ENCODE peak calls at places on chromosomes 13 and 19, in five cellular contexts. B, G, W, C and S are unnamed samples.
A peak's percentile ranks its signal among the peaks of the same experiment; 100 is the strongest.

GRCh38 chr13:48978942-48979601 is 3.4 kb downstream of the FNDC3A start:
- DNase-seq in B (no peak), G (no peak), W (no peak), C (peak; percentile 1), S (no peak)

GRCh38 chr19:33821871-33822270 is 25.2 kb downstream of the KCTD15 start:
- DNase-seq in B (no peak), G (no peak), W (no peak), C (no peak), S (no peak)

GRCh38 chr13:70490320-70490935 is 382.2 kb upstream of the KLHL1 start:
- DNase-seq in B (no peak), G (no peak), W (no peak), C (no peak), S (no peak)

GRCh38 chr13:44719857-44720671 is 143.9 kb upstream of the TSC22D1 start:
- DNase-seq in B (no peak), G (no peak), W (peak; percentile 32), C (no peak), S (no peak)

GRCh38 chr19:16252459-16253205 is 54.9 kb downstream of the AP1M1 start:
- DNase-seq in B (no peak), G (peak; percentile 17), W (no peak), C (no peak), S (no peak)

GRCh38 chr13:97439196-97439595 is 5.2 kb downstream of the RAP2A start:
- DNase-seq in B (no peak), G (no peak), W (no peak), C (no peak), S (no peak)

GRCh38 chr19:30070970-30071632 is 129.1 kb downstream of the URI1 start:
- DNase-seq in B (peak; percentile 75), G (no peak), W (no peak), C (peak; percentile 45), S (no peak)

GRCh38 chr19:48506138-48506733 is 5.4 kb downstream of the LMTK3 start:
- DNase-seq in B (peak; percentile 25), G (no peak), W (peak; percentile 12), C (peak; percentile 82), S (peak; percentile 23)

GRCh38 chr19:17127671-17128070 is 52.1 kb downstream of the MYO9B start:
- DNase-seq in B (no peak), G (no peak), W (no peak), C (no peak), S (no peak)

GRCh38 chr13:58869566-58869965 is 1238.0 kb downstream of the PCDH17 start:
- DNase-seq in B (no peak), G (no peak), W (no peak), C (peak; percentile 55), S (no peak)

GRCh38 chr19:17073869-17074627 is 1.2 kb downstream of the HAUS8 start:
- DNase-seq in B (peak; percentile 46), G (no peak), W (no peak), C (peak; percentile 87), S (no peak)